ENCODE peak calls at places on chromosome 2, in five cellular contexts. D is DND-41, F is fibroblast of lung, Y is kidney, C is MM.1S. R is an unnamed sample.

GRCh38 chr2:9941196-9941995 is 10.1 kb upstream of the GRHL1 start:
- DNase-seq in D (no peak), F (peak), Y (no peak), C (no peak), R (peak)

GRCh38 chr2:170214309-170214902 is 36.5 kb downstream of the MYO3B start:
- DNase-seq in D (no peak), F (no peak), Y (no peak), C (no peak), R (peak)

GRCh38 chr2:148917431-148917830 is 42.4 kb downstream of the KIF5C start:
- DNase-seq in D (no peak), F (no peak), Y (no peak), C (no peak), R (no peak)

GRCh38 chr2:75523313-75524275 is 37.1 kb downstream of the EVA1A start:
- DNase-seq in D (peak), F (peak), Y (no peak), C (no peak), R (no peak)

GRCh38 chr2:39568561-39569006 is 97.1 kb upstream of the TMEM178A start:
- DNase-seq in D (no peak), F (peak), Y (no peak), C (no peak), R (no peak)

GRCh38 chr2:223537669-223538601 is 64.2 kb downstream of the SCG2 start:
- DNase-seq in D (no peak), F (peak), Y (no peak), C (no peak), R (peak)

GRCh38 chr2:149561309-149561926 is 26.2 kb downstream of the MMADHC start:
- DNase-seq in D (no peak), F (no peak), Y (no peak), C (peak), R (no peak)

GRCh38 chr2:122255924-122256323 is 500.5 kb downstream of the TSN start:
- DNase-seq in D (no peak), F (peak), Y (no peak), C (no peak), R (no peak)

GRCh38 chr2:47664817-47665216 is 118.1 kb upstream of the MSH6 start:
- DNase-seq in D (peak), F (no peak), Y (no peak), C (no peak), R (peak)

GRCh38 chr2:17975401-17975800 is 96.9 kb downstream of the KCNS3 start:
- DNase-seq in D (no peak), F (no peak), Y (no peak), C (no peak), R (no peak)

GRCh38 chr2:165401285-165401852 is 68.1 kb upstream of the CSRNP3 start:
- DNase-seq in D (peak), F (peak), Y (no peak), C (peak), R (no peak)

GRCh38 chr2:10171006-10171800 is 48.7 kb downstream of the RRM2 start:
- DNase-seq in D (no peak), F (no peak), Y (no peak), C (no peak), R (peak)

GRCh38 chr2:231514225-231514950 is 15.9 kb downstream of the NMUR1 start:
- DNase-seq in D (peak), F (peak), Y (peak), C (peak), R (peak)

GRCh38 chr2:171711351-171711750 is 24.1 kb downstream of the DYNC1I2 start:
- DNase-seq in D (no peak), F (peak), Y (no peak), C (no peak), R (no peak)

GRCh38 chr2:237097911-237098702 is 12.4 kb downstream of the COPS8 start:
- DNase-seq in D (no peak), F (peak), Y (no peak), C (no peak), R (no peak)

GRCh38 chr2:119225084-119225864 is 1.6 kb downstream of the STEAP3 start:
- DNase-seq in D (no peak), F (no peak), Y (no peak), C (peak), R (peak)

GRCh38 chr2:1974391-1974790 is 230.1 kb upstream of the PXDN start:
- DNase-seq in D (no peak), F (peak), Y (no peak), C (no peak), R (no peak)

GRCh38 chr2:74548919-74549684 is 4.6 kb downstream of the LOXL3 start:
- DNase-seq in D (no peak), F (peak), Y (peak), C (no peak), R (peak)

GRCh38 chr2:109612991-109613921 is 510 bp downstream of the SEPTIN10 start:
- DNase-seq in D (no peak), F (peak), Y (peak), C (peak), R (peak)

GRCh38 chr2:230161180-230161579 is 58.6 kb downstream of the SP110 start:
- DNase-seq in D (no peak), F (no peak), Y (no peak), C (no peak), R (no peak)
- H3K9ac ChIP-seq in D (no peak), F (no peak), Y (no peak), C (no peak), R (no peak)

GRCh38 chr2:179612108-179612507 is 249.3 kb downstream of the ZNF385B start:
- DNase-seq in D (no peak), F (peak), Y (no peak), C (no peak), R (no peak)

GRCh38 chr2:179613299-179613651 is 248.1 kb downstream of the ZNF385B start:
- DNase-seq in D (no peak), F (no peak), Y (no peak), C (no peak), R (no peak)

GRCh38 chr2:179614121-179614520 is 247.3 kb downstream of the ZNF385B start:
- DNase-seq in D (no peak), F (peak), Y (no peak), C (no peak), R (no peak)

GRCh38 chr2:179612591-179613298 is 248.7 kb downstream of the ZNF385B start:
- DNase-seq in D (no peak), F (peak), Y (no peak), C (no peak), R (peak)

DNA sequence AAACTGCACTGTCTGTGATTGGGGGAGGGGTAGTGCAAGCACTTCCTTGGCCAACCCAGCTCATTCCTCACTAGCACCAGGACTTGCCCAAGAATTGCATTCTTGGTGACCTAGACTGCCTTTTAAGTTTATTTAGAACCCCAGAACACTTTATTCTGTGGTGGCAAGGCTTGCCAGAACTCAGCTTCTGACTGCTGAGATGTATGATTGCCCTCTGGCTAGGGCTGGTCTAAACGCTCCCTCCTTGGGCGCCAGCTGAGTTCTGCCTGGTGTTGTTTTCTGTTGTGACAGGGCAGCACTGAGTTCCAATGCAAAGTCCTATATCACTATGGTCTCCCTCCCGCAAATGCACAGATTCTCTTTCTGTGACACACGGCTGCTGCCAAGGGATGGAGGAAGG is 247.7 kb downstream of the ZNF385B start:
- DNase-seq in D (no peak), F (peak), Y (no peak), C (no peak), R (no peak)
- H3K4me3 ChIP-seq in D (no peak), F (no peak), Y (no peak), C (no peak), R (no peak)

DNA sequence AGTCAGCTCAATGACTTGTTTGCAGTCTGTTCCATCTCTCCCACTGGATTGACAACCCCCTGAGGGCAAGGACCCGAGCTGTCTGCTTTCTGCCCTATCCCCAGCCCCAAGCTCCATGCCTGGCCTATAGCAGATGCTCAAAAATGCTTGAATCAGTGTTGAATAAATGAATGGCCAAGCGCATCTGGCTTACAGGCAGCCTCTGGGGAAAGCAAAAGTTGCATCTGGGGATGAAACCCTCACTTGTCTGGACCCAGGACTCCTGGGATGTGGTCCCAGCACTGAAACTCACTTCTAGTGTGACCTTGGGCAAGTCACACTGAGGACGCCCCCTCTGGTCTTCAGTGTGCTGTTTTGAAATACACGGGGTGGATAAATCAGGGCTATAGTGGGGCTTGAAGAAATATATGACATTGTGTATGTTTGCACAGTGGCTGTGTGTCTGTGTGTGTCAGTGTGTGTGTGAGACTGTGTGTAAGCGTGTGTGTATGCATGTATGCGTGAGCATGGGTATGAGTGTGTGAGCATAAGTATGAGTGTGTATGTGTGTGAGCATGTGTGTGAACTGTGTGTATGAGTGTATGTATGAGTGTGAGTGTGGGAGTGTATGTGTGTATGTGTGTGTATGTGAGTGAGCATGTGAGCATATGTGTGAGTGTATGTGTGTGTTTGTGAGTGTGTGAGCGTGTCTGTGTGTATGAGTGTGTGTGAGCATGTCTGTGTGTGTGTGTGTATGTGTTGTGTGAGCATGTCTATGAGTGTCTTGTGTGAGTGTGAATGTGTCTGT is 27.8 kb upstream of the TNS1 start:
- DNase-seq in D (peak), F (no peak), Y (no peak), C (no peak), R (peak)
- H3K9ac ChIP-seq in D (no peak), F (no peak), Y (no peak), C (no peak), R (no peak)

DNA sequence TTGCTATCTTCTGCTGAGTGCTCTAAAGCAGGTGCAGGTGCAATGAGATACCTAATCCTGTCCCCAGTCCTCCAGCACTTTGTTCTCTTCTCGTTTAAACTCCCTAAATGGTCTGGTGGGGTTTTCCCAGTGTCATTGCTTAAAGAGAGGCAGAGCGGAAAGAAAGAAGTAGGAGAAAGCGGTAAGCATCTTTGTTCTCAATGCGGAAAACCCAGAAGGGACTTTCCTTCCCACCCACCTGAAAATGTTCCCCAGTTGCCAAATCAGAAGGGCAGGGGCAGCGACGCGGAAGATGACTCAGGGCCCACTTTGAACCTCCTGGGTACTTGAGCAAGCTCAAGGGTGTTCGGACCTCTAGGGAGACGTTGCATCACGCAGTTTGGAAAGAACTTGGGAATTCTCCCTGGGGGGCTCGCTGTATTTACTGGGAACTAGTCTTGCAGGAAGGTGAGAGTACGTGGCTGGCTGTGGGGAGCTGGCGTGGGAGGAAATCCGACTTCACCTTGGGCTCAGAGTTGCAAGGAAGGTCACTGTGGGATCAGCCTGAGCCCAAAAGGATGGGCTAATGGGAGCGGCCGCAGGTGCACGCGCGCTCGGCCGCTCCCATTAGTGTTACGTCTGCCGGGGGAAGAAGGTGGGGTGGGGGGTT is 587 bp upstream of the SGPP2 start:
- DNase-seq in D (no peak), F (peak), Y (peak), C (peak), R (no peak)
- H3K4me3 ChIP-seq in D (no peak), F (no peak), Y (no peak), C (peak), R (no peak)

GRCh38 chr2:241481687-241482086 is 26.7 kb downstream of the STK25 start:
- DNase-seq in D (no peak), F (no peak), Y (no peak), C (no peak), R (no peak)
- H3K9ac ChIP-seq in D (no peak), F (no peak), Y (no peak), C (no peak), R (no peak)

DNA sequence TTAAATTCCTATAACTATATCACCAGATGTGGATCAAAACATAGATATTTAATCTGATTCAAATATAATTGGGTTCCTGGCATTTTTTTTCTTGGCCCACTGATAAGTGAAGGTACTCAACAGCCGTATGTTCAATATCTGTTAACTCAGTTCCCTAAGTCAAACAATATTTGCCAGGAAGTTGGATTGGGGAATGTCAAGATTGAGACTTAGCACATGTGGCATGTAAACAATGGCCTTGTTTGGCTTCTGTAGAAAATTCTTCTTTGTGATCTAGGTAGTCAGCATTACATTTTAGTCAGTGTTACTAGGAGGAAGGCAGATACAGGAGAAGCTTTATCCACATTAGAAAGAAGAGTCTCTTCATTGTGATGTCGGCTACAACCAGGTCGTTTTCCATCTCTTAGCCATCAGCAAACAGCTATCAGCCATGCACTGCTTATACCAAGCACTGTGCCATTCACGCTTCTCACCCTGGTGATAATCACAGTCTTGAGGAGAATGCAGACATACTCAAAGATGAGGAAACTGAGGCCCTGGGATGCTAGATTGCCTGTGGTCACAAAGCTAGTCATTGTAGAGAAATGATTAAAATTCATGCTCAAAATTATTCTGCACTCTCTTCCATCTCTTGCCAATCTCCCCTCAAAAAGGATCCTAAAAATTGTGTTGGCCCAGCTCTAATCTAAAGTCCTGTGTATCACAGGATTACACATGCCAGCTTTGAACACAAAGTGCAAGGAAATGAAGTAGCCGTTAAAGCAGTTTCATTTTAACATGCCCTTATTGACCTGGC is 3.1 kb downstream of the GALNT5 start:
- DNase-seq in D (no peak), F (peak), Y (no peak), C (no peak), R (no peak)
- H3K4me3 ChIP-seq in D (no peak), F (peak), Y (no peak), C (peak), R (no peak)